ENCODE peak calls at places on chromosome 20, in nine cellular contexts. One of them, this sample, is unnamed.

GRCh38 chr20:8005575-8006366 is 13.8 kb downstream of the TMX4 start:
- DNase-seq in WERI-Rb-1: no peak
- DNase-seq in progenitor cell of endocrine pancreas: no peak
- DNase-seq in Calu3: no peak
- DNase-seq in C1 segment of cervical spinal cord: no peak
- DNase-seq in GF-D8: no peak
- DNase-seq in breast epithelium: no peak
- DNase-seq in stimulated activated CD8-positive, alpha-beta memory T cell treated with anti-CD3 and anti-CD28 coated beads, Interleukin-15, amount 100 ng/mL, for 48 hours: no peak
- DNase-seq in mesothelial cell of epicardium: no peak
- DNase-seq in this sample: no peak

GRCh38 chr20:53848304-53848703 is 222.1 kb downstream of the BCAS1 start:
- DNase-seq in Calu3: no peak
- DNase-seq in GF-D8: no peak
- DNase-seq in stimulated activated CD8-positive, alpha-beta memory T cell treated with anti-CD3 and anti-CD28 coated beads, Interleukin-15, amount 100 ng/mL, for 48 hours: no peak
- DNase-seq in C1 segment of cervical spinal cord: no peak
- DNase-seq in WERI-Rb-1: no peak
- DNase-seq in breast epithelium: no peak
- DNase-seq in mesothelial cell of epicardium: no peak
- DNase-seq in progenitor cell of endocrine pancreas: no peak
- DNase-seq in this sample: no peak

GRCh38 chr20:47730744-47731143 is 54.5 kb downstream of the SULF2 start:
- DNase-seq in mesothelial cell of epicardium: no peak
- DNase-seq in Calu3: no peak
- DNase-seq in breast epithelium: no peak
- DNase-seq in stimulated activated CD8-positive, alpha-beta memory T cell treated with anti-CD3 and anti-CD28 coated beads, Interleukin-15, amount 100 ng/mL, for 48 hours: no peak
- DNase-seq in progenitor cell of endocrine pancreas: no peak
- DNase-seq in C1 segment of cervical spinal cord: no peak
- DNase-seq in GF-D8: no peak
- DNase-seq in WERI-Rb-1: no peak
- DNase-seq in this sample: no peak

GRCh38 chr20:38685271-38685670 is 39.0 kb upstream of the SLC32A1 start:
- DNase-seq in Calu3: no peak
- DNase-seq in stimulated activated CD8-positive, alpha-beta memory T cell treated with anti-CD3 and anti-CD28 coated beads, Interleukin-15, amount 100 ng/mL, for 48 hours: no peak
- DNase-seq in mesothelial cell of epicardium: no peak
- DNase-seq in progenitor cell of endocrine pancreas: no peak
- DNase-seq in breast epithelium: no peak
- DNase-seq in WERI-Rb-1: no peak
- DNase-seq in C1 segment of cervical spinal cord: no peak
- DNase-seq in GF-D8: no peak
- DNase-seq in this sample: no peak

GRCh38 chr20:5696011-5696559 is 54.1 kb upstream of the SHLD1 start:
- DNase-seq in stimulated activated CD8-positive, alpha-beta memory T cell treated with anti-CD3 and anti-CD28 coated beads, Interleukin-15, amount 100 ng/mL, for 48 hours: no peak
- DNase-seq in mesothelial cell of epicardium: no peak
- DNase-seq in breast epithelium: no peak
- DNase-seq in progenitor cell of endocrine pancreas: no peak
- DNase-seq in WERI-Rb-1: no peak
- DNase-seq in Calu3: no peak
- DNase-seq in GF-D8: no peak
- DNase-seq in C1 segment of cervical spinal cord: no peak
- DNase-seq in this sample: no peak

GRCh38 chr20:1816384-1817381 is 78.5 kb upstream of the SIRPA start:
- DNase-seq in mesothelial cell of epicardium: no peak
- DNase-seq in WERI-Rb-1: no peak
- DNase-seq in GF-D8: no peak
- DNase-seq in stimulated activated CD8-positive, alpha-beta memory T cell treated with anti-CD3 and anti-CD28 coated beads, Interleukin-15, amount 100 ng/mL, for 48 hours: no peak
- DNase-seq in breast epithelium: peak
- DNase-seq in progenitor cell of endocrine pancreas: no peak
- DNase-seq in Calu3: no peak
- DNase-seq in C1 segment of cervical spinal cord: peak
- DNase-seq in this sample: no peak

GRCh38 chr20:42260216-42260615 is 642.0 kb upstream of the CHD6 start:
- DNase-seq in C1 segment of cervical spinal cord: no peak
- DNase-seq in breast epithelium: no peak
- DNase-seq in stimulated activated CD8-positive, alpha-beta memory T cell treated with anti-CD3 and anti-CD28 coated beads, Interleukin-15, amount 100 ng/mL, for 48 hours: no peak
- DNase-seq in WERI-Rb-1: peak
- DNase-seq in progenitor cell of endocrine pancreas: no peak
- DNase-seq in GF-D8: no peak
- DNase-seq in Calu3: no peak
- DNase-seq in mesothelial cell of epicardium: no peak
- DNase-seq in this sample: no peak

GRCh38 chr20:47964174-47964573 is 178.9 kb upstream of the SULF2 start:
- DNase-seq in stimulated activated CD8-positive, alpha-beta memory T cell treated with anti-CD3 and anti-CD28 coated beads, Interleukin-15, amount 100 ng/mL, for 48 hours: no peak
- DNase-seq in GF-D8: no peak
- DNase-seq in WERI-Rb-1: no peak
- DNase-seq in Calu3: no peak
- DNase-seq in breast epithelium: no peak
- DNase-seq in mesothelial cell of epicardium: no peak
- DNase-seq in C1 segment of cervical spinal cord: no peak
- DNase-seq in progenitor cell of endocrine pancreas: no peak
- DNase-seq in this sample: no peak

GRCh38 chr20:36082516-36082915 is 72.0 kb upstream of the EPB41L1 start:
- DNase-seq in stimulated activated CD8-positive, alpha-beta memory T cell treated with anti-CD3 and anti-CD28 coated beads, Interleukin-15, amount 100 ng/mL, for 48 hours: no peak
- DNase-seq in mesothelial cell of epicardium: no peak
- DNase-seq in WERI-Rb-1: no peak
- DNase-seq in breast epithelium: no peak
- DNase-seq in C1 segment of cervical spinal cord: no peak
- DNase-seq in Calu3: peak
- DNase-seq in progenitor cell of endocrine pancreas: no peak
- DNase-seq in GF-D8: no peak
- DNase-seq in this sample: no peak

GRCh38 chr20:32040142-32040953 is 11.7 kb upstream of the HCK start:
- DNase-seq in GF-D8: peak
- DNase-seq in mesothelial cell of epicardium: no peak
- DNase-seq in WERI-Rb-1: no peak
- DNase-seq in stimulated activated CD8-positive, alpha-beta memory T cell treated with anti-CD3 and anti-CD28 coated beads, Interleukin-15, amount 100 ng/mL, for 48 hours: no peak
- DNase-seq in breast epithelium: no peak
- DNase-seq in C1 segment of cervical spinal cord: peak
- DNase-seq in progenitor cell of endocrine pancreas: no peak
- DNase-seq in Calu3: no peak
- DNase-seq in this sample: no peak

GRCh38 chr20:57922701-57923100 is 212.9 kb upstream of the PMEPA1 start:
- DNase-seq in breast epithelium: peak
- DNase-seq in WERI-Rb-1: no peak
- DNase-seq in progenitor cell of endocrine pancreas: no peak
- DNase-seq in C1 segment of cervical spinal cord: no peak
- DNase-seq in mesothelial cell of epicardium: no peak
- DNase-seq in Calu3: no peak
- DNase-seq in GF-D8: no peak
- DNase-seq in stimulated activated CD8-positive, alpha-beta memory T cell treated with anti-CD3 and anti-CD28 coated beads, Interleukin-15, amount 100 ng/mL, for 48 hours: no peak
- DNase-seq in this sample: no peak

GRCh38 chr20:5602346-5602745 is 147.9 kb upstream of the SHLD1 start:
- DNase-seq in Calu3: no peak
- DNase-seq in C1 segment of cervical spinal cord: no peak
- DNase-seq in stimulated activated CD8-positive, alpha-beta memory T cell treated with anti-CD3 and anti-CD28 coated beads, Interleukin-15, amount 100 ng/mL, for 48 hours: no peak
- DNase-seq in mesothelial cell of epicardium: no peak
- DNase-seq in GF-D8: no peak
- DNase-seq in WERI-Rb-1: no peak
- DNase-seq in breast epithelium: no peak
- DNase-seq in progenitor cell of endocrine pancreas: no peak
- DNase-seq in this sample: no peak

GRCh38 chr20:3452690-3453089 is 18.1 kb upstream of the ATRN start:
- DNase-seq in GF-D8: no peak
- DNase-seq in C1 segment of cervical spinal cord: no peak
- DNase-seq in stimulated activated CD8-positive, alpha-beta memory T cell treated with anti-CD3 and anti-CD28 coated beads, Interleukin-15, amount 100 ng/mL, for 48 hours: no peak
- DNase-seq in breast epithelium: no peak
- DNase-seq in WERI-Rb-1: no peak
- DNase-seq in mesothelial cell of epicardium: no peak
- DNase-seq in progenitor cell of endocrine pancreas: no peak
- DNase-seq in Calu3: no peak
- DNase-seq in this sample: no peak

GRCh38 chr20:51886891-51887608 is 84.7 kb upstream of the SALL4 start:
- DNase-seq in stimulated activated CD8-positive, alpha-beta memory T cell treated with anti-CD3 and anti-CD28 coated beads, Interleukin-15, amount 100 ng/mL, for 48 hours: no peak
- DNase-seq in WERI-Rb-1: no peak
- DNase-seq in progenitor cell of endocrine pancreas: no peak
- DNase-seq in GF-D8: no peak
- DNase-seq in breast epithelium: no peak
- DNase-seq in Calu3: no peak
- DNase-seq in mesothelial cell of epicardium: no peak
- DNase-seq in C1 segment of cervical spinal cord: no peak
- DNase-seq in this sample: no peak

GRCh38 chr20:33148040-33148439 is 19.9 kb upstream of the BPIFA2 start:
- DNase-seq in Calu3: no peak
- DNase-seq in C1 segment of cervical spinal cord: no peak
- DNase-seq in progenitor cell of endocrine pancreas: peak
- DNase-seq in GF-D8: no peak
- DNase-seq in WERI-Rb-1: no peak
- DNase-seq in mesothelial cell of epicardium: peak
- DNase-seq in breast epithelium: no peak
- DNase-seq in stimulated activated CD8-positive, alpha-beta memory T cell treated with anti-CD3 and anti-CD28 coated beads, Interleukin-15, amount 100 ng/mL, for 48 hours: no peak
- DNase-seq in this sample: no peak

GRCh38 chr20:4490595-4491280 is 231.0 kb upstream of the PRND start:
- DNase-seq in Calu3: no peak
- DNase-seq in mesothelial cell of epicardium: no peak
- DNase-seq in stimulated activated CD8-positive, alpha-beta memory T cell treated with anti-CD3 and anti-CD28 coated beads, Interleukin-15, amount 100 ng/mL, for 48 hours: no peak
- DNase-seq in progenitor cell of endocrine pancreas: no peak
- DNase-seq in C1 segment of cervical spinal cord: no peak
- DNase-seq in breast epithelium: no peak
- DNase-seq in WERI-Rb-1: no peak
- DNase-seq in GF-D8: no peak
- DNase-seq in this sample: no peak

GRCh38 chr20:63594043-63594561 is 20.1 kb upstream of the HELZ2 start:
- DNase-seq in WERI-Rb-1: no peak
- DNase-seq in mesothelial cell of epicardium: no peak
- DNase-seq in progenitor cell of endocrine pancreas: no peak
- DNase-seq in stimulated activated CD8-positive, alpha-beta memory T cell treated with anti-CD3 and anti-CD28 coated beads, Interleukin-15, amount 100 ng/mL, for 48 hours: no peak
- DNase-seq in GF-D8: no peak
- DNase-seq in C1 segment of cervical spinal cord: no peak
- DNase-seq in Calu3: no peak
- DNase-seq in breast epithelium: no peak
- DNase-seq in this sample: no peak

GRCh38 chr20:8796088-8796665 is 272.7 kb upstream of the PLCB4 start:
- DNase-seq in progenitor cell of endocrine pancreas: no peak
- DNase-seq in GF-D8: no peak
- DNase-seq in C1 segment of cervical spinal cord: no peak
- DNase-seq in mesothelial cell of epicardium: no peak
- DNase-seq in breast epithelium: no peak
- DNase-seq in WERI-Rb-1: no peak
- DNase-seq in Calu3: no peak
- DNase-seq in stimulated activated CD8-positive, alpha-beta memory T cell treated with anti-CD3 and anti-CD28 coated beads, Interleukin-15, amount 100 ng/mL, for 48 hours: no peak
- DNase-seq in this sample: no peak

GRCh38 chr20:37524221-37524700 is 3.2 kb downstream of the NNAT start:
- DNase-seq in GF-D8: no peak
- DNase-seq in progenitor cell of endocrine pancreas: no peak
- DNase-seq in mesothelial cell of epicardium: no peak
- DNase-seq in stimulated activated CD8-positive, alpha-beta memory T cell treated with anti-CD3 and anti-CD28 coated beads, Interleukin-15, amount 100 ng/mL, for 48 hours: no peak
- DNase-seq in breast epithelium: no peak
- DNase-seq in Calu3: no peak
- DNase-seq in WERI-Rb-1: peak
- DNase-seq in C1 segment of cervical spinal cord: no peak
- DNase-seq in this sample: no peak

GRCh38 chr20:3706774-3707507 is 5.5 kb downstream of the SIGLEC1 start:
- DNase-seq in mesothelial cell of epicardium: no peak
- DNase-seq in Calu3: no peak
- DNase-seq in C1 segment of cervical spinal cord: no peak
- DNase-seq in breast epithelium: no peak
- DNase-seq in stimulated activated CD8-positive, alpha-beta memory T cell treated with anti-CD3 and anti-CD28 coated beads, Interleukin-15, amount 100 ng/mL, for 48 hours: no peak
- DNase-seq in WERI-Rb-1: no peak
- DNase-seq in progenitor cell of endocrine pancreas: no peak
- DNase-seq in GF-D8: no peak
- DNase-seq in this sample: no peak

GRCh38 chr20:21235346-21235712 is 67.8 kb upstream of the XRN2 start:
- DNase-seq in GF-D8: no peak
- DNase-seq in progenitor cell of endocrine pancreas: no peak
- DNase-seq in Calu3: no peak
- DNase-seq in breast epithelium: no peak
- DNase-seq in WERI-Rb-1: no peak
- DNase-seq in C1 segment of cervical spinal cord: no peak
- DNase-seq in mesothelial cell of epicardium: no peak
- DNase-seq in stimulated activated CD8-positive, alpha-beta memory T cell treated with anti-CD3 and anti-CD28 coated beads, Interleukin-15, amount 100 ng/mL, for 48 hours: no peak
- DNase-seq in this sample: peak

GRCh38 chr20:64211874-64212658 is 43.5 kb upstream of the PCMTD2 start:
- DNase-seq in mesothelial cell of epicardium: no peak
- DNase-seq in stimulated activated CD8-positive, alpha-beta memory T cell treated with anti-CD3 and anti-CD28 coated beads, Interleukin-15, amount 100 ng/mL, for 48 hours: no peak
- DNase-seq in C1 segment of cervical spinal cord: no peak
- DNase-seq in breast epithelium: no peak
- DNase-seq in Calu3: no peak
- DNase-seq in GF-D8: no peak
- DNase-seq in WERI-Rb-1: no peak
- DNase-seq in progenitor cell of endocrine pancreas: no peak
- DNase-seq in this sample: no peak

GRCh38 chr20:4476903-4477302 is 244.8 kb upstream of the PRND start:
- DNase-seq in Calu3: no peak
- DNase-seq in C1 segment of cervical spinal cord: no peak
- DNase-seq in GF-D8: no peak
- DNase-seq in stimulated activated CD8-positive, alpha-beta memory T cell treated with anti-CD3 and anti-CD28 coated beads, Interleukin-15, amount 100 ng/mL, for 48 hours: no peak
- DNase-seq in mesothelial cell of epicardium: no peak
- DNase-seq in WERI-Rb-1: no peak
- DNase-seq in breast epithelium: no peak
- DNase-seq in progenitor cell of endocrine pancreas: no peak
- DNase-seq in this sample: no peak

GRCh38 chr20:36066777-36067176 is 87.8 kb upstream of the EPB41L1 start:
- DNase-seq in C1 segment of cervical spinal cord: no peak
- DNase-seq in stimulated activated CD8-positive, alpha-beta memory T cell treated with anti-CD3 and anti-CD28 coated beads, Interleukin-15, amount 100 ng/mL, for 48 hours: no peak
- DNase-seq in breast epithelium: no peak
- DNase-seq in Calu3: no peak
- DNase-seq in progenitor cell of endocrine pancreas: no peak
- DNase-seq in WERI-Rb-1: no peak
- DNase-seq in mesothelial cell of epicardium: no peak
- DNase-seq in GF-D8: no peak
- DNase-seq in this sample: no peak

GRCh38 chr20:8078528-8078914 is 53.5 kb upstream of the PLCB1 start:
- DNase-seq in mesothelial cell of epicardium: no peak
- DNase-seq in C1 segment of cervical spinal cord: no peak
- DNase-seq in breast epithelium: no peak
- DNase-seq in WERI-Rb-1: no peak
- DNase-seq in stimulated activated CD8-positive, alpha-beta memory T cell treated with anti-CD3 and anti-CD28 coated beads, Interleukin-15, amount 100 ng/mL, for 48 hours: no peak
- DNase-seq in progenitor cell of endocrine pancreas: no peak
- DNase-seq in GF-D8: no peak
- DNase-seq in Calu3: no peak
- DNase-seq in this sample: no peak

GRCh38 chr20:1830240-1830639 is 65.0 kb upstream of the SIRPA start:
- DNase-seq in WERI-Rb-1: peak
- DNase-seq in GF-D8: no peak
- DNase-seq in stimulated activated CD8-positive, alpha-beta memory T cell treated with anti-CD3 and anti-CD28 coated beads, Interleukin-15, amount 100 ng/mL, for 48 hours: no peak
- DNase-seq in mesothelial cell of epicardium: peak
- DNase-seq in C1 segment of cervical spinal cord: no peak
- DNase-seq in breast epithelium: no peak
- DNase-seq in progenitor cell of endocrine pancreas: no peak
- DNase-seq in Calu3: peak
- DNase-seq in this sample: no peak

GRCh38 chr20:409697-410559 is 1.8 kb downstream of the RBCK1 start:
- DNase-seq in breast epithelium: no peak
- DNase-seq in C1 segment of cervical spinal cord: peak
- DNase-seq in GF-D8: no peak
- DNase-seq in progenitor cell of endocrine pancreas: no peak
- DNase-seq in mesothelial cell of epicardium: no peak
- DNase-seq in Calu3: no peak
- DNase-seq in WERI-Rb-1: no peak
- DNase-seq in stimulated activated CD8-positive, alpha-beta memory T cell treated with anti-CD3 and anti-CD28 coated beads, Interleukin-15, amount 100 ng/mL, for 48 hours: no peak
- DNase-seq in this sample: no peak

GRCh38 chr20:43863330-43863729 is 51.3 kb upstream of the TOX2 start:
- DNase-seq in C1 segment of cervical spinal cord: no peak
- DNase-seq in mesothelial cell of epicardium: no peak
- DNase-seq in GF-D8: no peak
- DNase-seq in breast epithelium: no peak
- DNase-seq in stimulated activated CD8-positive, alpha-beta memory T cell treated with anti-CD3 and anti-CD28 coated beads, Interleukin-15, amount 100 ng/mL, for 48 hours: no peak
- DNase-seq in WERI-Rb-1: no peak
- DNase-seq in progenitor cell of endocrine pancreas: no peak
- DNase-seq in Calu3: no peak
- DNase-seq in this sample: no peak

GRCh38 chr20:51542033-51542893 is at the start of gene NFATC2:
- DNase-seq in breast epithelium: no peak
- DNase-seq in GF-D8: peak
- DNase-seq in progenitor cell of endocrine pancreas: peak
- DNase-seq in C1 segment of cervical spinal cord: no peak
- DNase-seq in WERI-Rb-1: no peak
- DNase-seq in stimulated activated CD8-positive, alpha-beta memory T cell treated with anti-CD3 and anti-CD28 coated beads, Interleukin-15, amount 100 ng/mL, for 48 hours: peak
- DNase-seq in Calu3: peak
- DNase-seq in mesothelial cell of epicardium: no peak
- DNase-seq in this sample: no peak

GRCh38 chr20:44736170-44737021 is 9.3 kb upstream of the KCNK15 start:
- DNase-seq in stimulated activated CD8-positive, alpha-beta memory T cell treated with anti-CD3 and anti-CD28 coated beads, Interleukin-15, amount 100 ng/mL, for 48 hours: no peak
- DNase-seq in GF-D8: peak
- DNase-seq in C1 segment of cervical spinal cord: no peak
- DNase-seq in mesothelial cell of epicardium: no peak
- DNase-seq in Calu3: peak
- DNase-seq in progenitor cell of endocrine pancreas: no peak
- DNase-seq in WERI-Rb-1: peak
- DNase-seq in breast epithelium: peak
- DNase-seq in this sample: peak

GRCh38 chr20:34475979-34476736 is 40.1 kb upstream of the DYNLRB1 start:
- DNase-seq in mesothelial cell of epicardium: no peak
- DNase-seq in Calu3: peak
- DNase-seq in WERI-Rb-1: no peak
- DNase-seq in stimulated activated CD8-positive, alpha-beta memory T cell treated with anti-CD3 and anti-CD28 coated beads, Interleukin-15, amount 100 ng/mL, for 48 hours: peak
- DNase-seq in breast epithelium: no peak
- DNase-seq in C1 segment of cervical spinal cord: peak
- DNase-seq in progenitor cell of endocrine pancreas: no peak
- DNase-seq in GF-D8: no peak
- DNase-seq in this sample: no peak

This sample was measured in neuronal stem cell.